ENCODE peak calls at places on chromosomes 3 and 15, in eight cellular contexts. N is nucleus accumbens; D is foreskin fibroblast; O is SK-N-SH; F is right cardiac atrium; C is stimulated activated naive B cell treated with anti-CD40 and anti-IgM and Interleukin-4, amounts not matched to agents 10 μg/mL and 1 μg/mL and 100 μg/mL, for 72 hours; P is non-pigmented ciliary epithelial cell; A is AG20443. G is an unnamed sample.

GRCh38 chr15:52642386-52643361 is 36.5 kb downstream of the ATOSA start:
- DNase-seq in N (no peak), D (peak; percentile 12), O (no peak), F (no peak), C (no peak), P (no peak), A (peak; percentile 67), G (no peak)

GRCh38 chr3:60403866-60404265 is 847.4 kb downstream of the FHIT start:
- DNase-seq in N (no peak), D (no peak), O (no peak), F (no peak), C (no peak), P (no peak), A (peak; percentile 9), G (no peak)

GRCh38 chr15:73800662-73801345 is 47.7 kb upstream of the INSYN1 start:
- DNase-seq in N (peak; percentile 57), D (peak; percentile 66), O (no peak), F (peak; percentile 91), C (no peak), P (peak; percentile 52), A (peak; percentile 87), G (no peak)

GRCh38 chr3:45034612-45035252 is 8.6 kb downstream of the CLEC3B start:
- DNase-seq in N (no peak), D (no peak), O (no peak), F (peak; percentile 88), C (peak; percentile 40), P (no peak), A (no peak), G (no peak)

GRCh38 chr15:29935296-29936020 is 113.2 kb upstream of the TJP1 start:
- DNase-seq in N (no peak), D (peak; percentile 47), O (no peak), F (no peak), C (no peak), P (no peak), A (no peak), G (no peak)

GRCh38 chr3:173397161-173398110 is at the start of gene NLGN1:
- DNase-seq in N (peak; percentile 76), D (peak; percentile 80), O (peak; percentile 78), F (peak; percentile 90), C (no peak), P (peak; percentile 23), A (peak; percentile 83), G (no peak)

GRCh38 chr3:117874904-117875874 is 1159.5 kb downstream of the IGSF11 start:
- DNase-seq in N (no peak), D (no peak), O (no peak), F (no peak), C (no peak), P (no peak), A (no peak), G (no peak)

GRCh38 chr3:63726656-63727055 is 74.2 kb downstream of the SNTN start:
- DNase-seq in N (no peak), D (no peak), O (no peak), F (no peak), C (no peak), P (no peak), A (no peak), G (no peak)

GRCh38 chr3:65877160-65877559 is 161.6 kb downstream of the MAGI1 start:
- DNase-seq in N (no peak), D (no peak), O (no peak), F (no peak), C (no peak), P (no peak), A (no peak), G (no peak)

GRCh38 chr15:48766196-48766595 is 44.7 kb downstream of the CEP152 start:
- DNase-seq in N (no peak), D (no peak), O (no peak), F (no peak), C (no peak), P (no peak), A (no peak), G (no peak)

G was measured in CD4-positive, alpha-beta T cell.